ENCODE peak calls at places on chromosomes 12 and 14, in nine cellular contexts. I is CD8-positive, alpha-beta T cell; V is PC-3; B is activated T-helper 17 cell treated with anti-CD3 and anti-CD28 coated beads, Interleukin-2, amount 50 U/mL, for 72 hours; L is right cardiac atrium; T is heart left ventricle; N is gastroesophageal sphincter; A is upper lobe of right lung; J is stimulated activated memory B cell treated with anti-CD40 and anti-IgM and Interleukin-4, amounts not matched to agents 10 μg/mL and 1 μg/mL and 100 μg/mL, for 72 hours. R is an unnamed sample.

GRCh38 chr12:103105971-103106597 is 148.6 kb downstream of the ASCL1 start:
- ATAC-seq in L (no peak), B (no peak), V (no peak), I (no peak), N (no peak), T (no peak), J (no peak), A (no peak), R (no peak)

GRCh38 chr12:122035292-122035691 is 13.6 kb downstream of the BCL7A start:
- ATAC-seq in B (no peak), I (no peak), V (peak; percentile 75), J (no peak), N (no peak), T (no peak), L (no peak), A (peak; percentile 91), R (peak; percentile 92)

GRCh38 chr12:18146375-18146774 is 56.4 kb upstream of the RERGL start:
- ATAC-seq in J (no peak), V (no peak), B (no peak), T (no peak), A (peak; percentile 69), L (no peak), I (no peak), N (peak; percentile 34), R (peak; percentile 59)

GRCh38 chr12:121829250-121829918 is 25.6 kb downstream of the SETD1B start:
- ATAC-seq in I (no peak), B (no peak), N (no peak), V (peak; percentile 21), L (no peak), J (no peak), T (no peak), A (no peak), R (no peak)

GRCh38 chr12:131230340-131231099 is 276.8 kb downstream of the ADGRD1 start:
- ATAC-seq in N (peak; percentile 17), A (no peak), B (no peak), I (no peak), L (no peak), J (no peak), V (no peak), T (no peak), R (no peak)

GRCh38 chr12:123223241-123223668 is 9.7 kb downstream of the MPHOSPH9 start:
- ATAC-seq in V (no peak), L (no peak), I (peak; percentile 90), N (no peak), B (peak; percentile 98), A (peak; percentile 30), T (no peak), J (peak; percentile 93), R (no peak)

GRCh38 chr14:63867926-63868921 is 15.4 kb downstream of the SYNE2 start:
- ATAC-seq in T (no peak), V (no peak), I (no peak), B (no peak), J (no peak), N (no peak), L (no peak), A (no peak), R (no peak)

GRCh38 chr12:109827566-109828550 is 5.3 kb downstream of the TRPV4 start:
- ATAC-seq in I (no peak), V (no peak), J (no peak), L (peak; percentile 75), T (peak; percentile 47), B (peak; percentile 11), N (peak; percentile 80), A (peak; percentile 93), R (peak; percentile 14)

GRCh38 chr14:21053184-21054122 is 4.2 kb upstream of the RNASE8 start:
- ATAC-seq in A (no peak), B (no peak), T (no peak), I (no peak), J (no peak), N (no peak), V (no peak), L (no peak), R (no peak)

GRCh38 chr12:47790676-47791350 is 17.8 kb downstream of the SLC48A1 start:
- ATAC-seq in N (no peak), J (no peak), T (no peak), A (no peak), V (no peak), B (no peak), I (no peak), L (no peak), R (no peak)

GRCh38 chr14:73424453-73424852 is 33.9 kb downstream of the NUMB start:
- ATAC-seq in B (no peak), J (peak; percentile 72), T (no peak), I (no peak), N (no peak), L (no peak), A (peak; percentile 56), V (no peak), R (peak; percentile 17)

GRCh38 chr14:77590845-77591506 is 25.5 kb downstream of the SPTLC2 start:
- ATAC-seq in N (no peak), I (no peak), V (peak; percentile 21), T (no peak), J (no peak), L (no peak), B (peak; percentile 15), A (no peak), R (peak; percentile 95)

GRCh38 chr12:2992724-2993123 is 33.5 kb downstream of the TEAD4 start:
- ATAC-seq in A (no peak), T (no peak), J (no peak), B (no peak), I (no peak), L (no peak), N (no peak), V (no peak), R (no peak)

GRCh38 chr12:127987199-127987901 is 279.6 kb upstream of the TMEM132C start:
- ATAC-seq in V (peak; percentile 37), B (no peak), L (no peak), J (no peak), A (no peak), I (no peak), T (no peak), N (no peak), R (no peak)

GRCh38 chr12:89863332-89863938 is 154.8 kb upstream of the ATP2B1 start:
- ATAC-seq in V (no peak), J (peak; percentile 88), A (peak; percentile 58), L (peak; percentile 42), T (no peak), B (peak; percentile 76), N (no peak), I (peak; percentile 82), R (peak; percentile 52)

GRCh38 chr14:71595441-71595840 is 336.8 kb upstream of the RGS6 start:
- ATAC-seq in A (no peak), B (no peak), L (no peak), T (no peak), N (no peak), J (no peak), I (no peak), V (no peak), R (no peak)

GRCh38 chr12:21453312-21453852 is 15.9 kb downstream of the PYROXD1 start:
- ATAC-seq in A (no peak), V (no peak), J (no peak), B (peak; percentile 64), T (no peak), L (no peak), I (peak; percentile 25), N (no peak), R (no peak)

GRCh38 chr12:45532113-45532512 is 197.4 kb upstream of the ARID2 start:
- ATAC-seq in L (no peak), T (no peak), B (no peak), N (no peak), J (no peak), I (no peak), A (no peak), V (no peak), R (no peak)

GRCh38 chr14:90940318-90940962 is 120.0 kb downstream of the RPS6KA5 start:
- ATAC-seq in T (no peak), A (no peak), B (no peak), I (no peak), J (no peak), V (peak; percentile 98), N (no peak), L (no peak), R (no peak)

GRCh38 chr14:76500011-76500410 is 124.1 kb downstream of the ESRRB start:
- ATAC-seq in A (no peak), J (no peak), N (no peak), I (no peak), B (no peak), V (no peak), T (no peak), L (no peak), R (no peak)

GRCh38 chr14:91918159-91918883 is 29.2 kb downstream of the FBLN5 start:
- ATAC-seq in V (no peak), N (peak; percentile 72), T (no peak), L (no peak), B (no peak), I (no peak), J (no peak), A (peak; percentile 66), R (no peak)

GRCh38 chr12:63397807-63398206 is 246.8 kb upstream of the AVPR1A start:
- ATAC-seq in A (no peak), J (no peak), L (no peak), B (no peak), V (no peak), T (no peak), N (no peak), I (no peak), R (no peak)

GRCh38 chr12:106759526-106760183 is 14.8 kb upstream of the RIC8B start:
- ATAC-seq in L (no peak), A (peak; percentile 14), V (no peak), J (no peak), B (no peak), T (no peak), N (peak; percentile 37), I (peak; percentile 24), R (no peak)

GRCh38 chr12:66496595-66496994 is 182.3 kb downstream of the GRIP1 start:
- ATAC-seq in A (no peak), L (no peak), T (no peak), B (no peak), N (no peak), I (no peak), J (no peak), V (no peak), R (no peak)

GRCh38 chr12:113054948-113055486 is 1.5 kb upstream of the DTX1 start:
- ATAC-seq in I (no peak), V (no peak), L (no peak), N (no peak), T (no peak), A (no peak), B (no peak), J (no peak), R (no peak)

GRCh38 chr14:55913324-55914035 is 204.7 kb upstream of the PELI2 start:
- ATAC-seq in A (peak; percentile 33), V (no peak), I (no peak), B (no peak), J (no peak), N (peak; percentile 53), T (peak; percentile 81), L (peak; percentile 96), R (no peak)

GRCh38 chr14:58104808-58105207 is 47.2 kb downstream of the ARMH4 start:
- ATAC-seq in I (no peak), L (peak; percentile 56), A (no peak), J (no peak), T (peak; percentile 56), N (no peak), V (peak; percentile 87), B (no peak), R (no peak)

GRCh38 chr12:120121766-120122293 is 5.3 kb upstream of the RAB35 start:
- ATAC-seq in B (peak; percentile 67), N (no peak), J (peak; percentile 66), V (no peak), L (no peak), T (no peak), A (no peak), I (no peak), R (no peak)

GRCh38 chr14:29215853-29216252 is 449.3 kb downstream of the FOXG1 start:
- ATAC-seq in V (no peak), L (no peak), A (no peak), N (no peak), T (no peak), I (no peak), J (no peak), B (no peak), R (no peak)

GRCh38 chr12:45216297-45216982 is 545 bp downstream of the ANO6 start:
- ATAC-seq in A (peak; percentile 70), T (no peak), N (peak; percentile 71), J (peak; percentile 77), I (peak; percentile 34), V (peak; percentile 45), L (peak; percentile 83), B (peak; percentile 53), R (peak; percentile 69)

GRCh38 chr12:67366530-67367196 is 97.5 kb downstream of the CAND1 start:
- ATAC-seq in I (no peak), A (peak; percentile 36), T (no peak), L (no peak), N (no peak), B (no peak), V (no peak), J (no peak), R (no peak)

R was measured in esophagus mucosa.